ENCODE peak calls at places on chromosome 15, in four cellular contexts. One of them, this sample, is unnamed.

GRCh38 chr15:39833515-39833981 is 50.9 kb upstream of the FSIP1 start:
- DNase-seq in Daoy: no peak
- DNase-seq in iris pigment epithelial cell: peak
- DNase-seq in T follicular helper cell: no peak
- DNase-seq in this sample: no peak

GRCh38 chr15:68494573-68495105 is 62.7 kb upstream of the ITGA11 start:
- DNase-seq in iris pigment epithelial cell: no peak
- DNase-seq in Daoy: no peak
- DNase-seq in T follicular helper cell: no peak
- DNase-seq in this sample: no peak

GRCh38 chr15:92578096-92578835 is 77.3 kb downstream of the FAM174B start:
- DNase-seq in Daoy: no peak
- DNase-seq in iris pigment epithelial cell: no peak
- DNase-seq in T follicular helper cell: no peak
- DNase-seq in this sample: no peak

GRCh38 chr15:34582461-34583357 is 742 bp downstream of the GOLGA8B start:
- DNase-seq in T follicular helper cell: no peak
- DNase-seq in Daoy: peak
- DNase-seq in iris pigment epithelial cell: peak
- DNase-seq in this sample: no peak

GRCh38 chr15:68816795-68817303 is 3.8 kb downstream of the ANP32A start:
- DNase-seq in Daoy: no peak
- DNase-seq in T follicular helper cell: no peak
- DNase-seq in iris pigment epithelial cell: no peak
- DNase-seq in this sample: no peak

GRCh38 chr15:100114100-100114499 is 227.7 kb downstream of the ADAMTS17 start:
- DNase-seq in iris pigment epithelial cell: peak
- DNase-seq in T follicular helper cell: no peak
- DNase-seq in Daoy: peak
- DNase-seq in this sample: no peak

GRCh38 chr15:36858423-36858822 is 241.9 kb downstream of the MEIS2 start:
- DNase-seq in T follicular helper cell: no peak
- DNase-seq in iris pigment epithelial cell: no peak
- DNase-seq in Daoy: no peak
- DNase-seq in this sample: no peak

GRCh38 chr15:69805248-69805953 is 292.3 kb downstream of the TLE3 start:
- DNase-seq in Daoy: no peak
- DNase-seq in iris pigment epithelial cell: no peak
- DNase-seq in T follicular helper cell: no peak
- DNase-seq in this sample: no peak

GRCh38 chr15:40106203-40107161 is 2.2 kb downstream of the BMF start:
- DNase-seq in Daoy: peak
- DNase-seq in T follicular helper cell: no peak
- DNase-seq in iris pigment epithelial cell: peak
- DNase-seq in this sample: no peak

GRCh38 chr15:77282333-77282732 is 137.6 kb downstream of the PEAK1 start:
- DNase-seq in Daoy: no peak
- DNase-seq in iris pigment epithelial cell: peak
- DNase-seq in T follicular helper cell: no peak
- DNase-seq in this sample: no peak

GRCh38 chr15:79451361-79451999 is 19.3 kb downstream of the MINAR1 start:
- DNase-seq in iris pigment epithelial cell: no peak
- DNase-seq in T follicular helper cell: no peak
- DNase-seq in Daoy: no peak
- DNase-seq in this sample: no peak

GRCh38 chr15:33467146-33467815 is 156.5 kb downstream of the RYR3 start:
- DNase-seq in iris pigment epithelial cell: no peak
- DNase-seq in T follicular helper cell: no peak
- DNase-seq in Daoy: no peak
- DNase-seq in this sample: no peak

GRCh38 chr15:63013052-63013808 is 29.3 kb upstream of the TPM1 start:
- DNase-seq in Daoy: peak
- DNase-seq in T follicular helper cell: no peak
- DNase-seq in iris pigment epithelial cell: peak
- DNase-seq in this sample: no peak

GRCh38 chr15:42371125-42371524 is 11.8 kb downstream of the CAPN3 start:
- DNase-seq in T follicular helper cell: no peak
- DNase-seq in Daoy: no peak
- DNase-seq in iris pigment epithelial cell: peak
- DNase-seq in this sample: no peak

GRCh38 chr15:86515625-86516024 is 436.0 kb downstream of the AGBL1 start:
- DNase-seq in Daoy: no peak
- DNase-seq in iris pigment epithelial cell: no peak
- DNase-seq in T follicular helper cell: no peak
- DNase-seq in this sample: no peak

GRCh38 chr15:29969587-29970401 is 113.0 kb upstream of the GOLGA8J start:
- DNase-seq in iris pigment epithelial cell: no peak
- DNase-seq in Daoy: no peak
- DNase-seq in T follicular helper cell: no peak
- DNase-seq in this sample: no peak

GRCh38 chr15:60799885-60800728 is 321.2 kb upstream of the ICE2 start:
- DNase-seq in T follicular helper cell: no peak
- DNase-seq in iris pigment epithelial cell: peak
- DNase-seq in Daoy: peak
- DNase-seq in this sample: no peak

GRCh38 chr15:96274698-96275097 is 55.8 kb upstream of the NR2F2 start:
- DNase-seq in iris pigment epithelial cell: no peak
- DNase-seq in Daoy: no peak
- DNase-seq in T follicular helper cell: no peak
- DNase-seq in this sample: no peak

GRCh38 chr15:40871749-40872617 is 2.1 kb downstream of the RHOV start:
- DNase-seq in Daoy: no peak
- DNase-seq in T follicular helper cell: no peak
- DNase-seq in iris pigment epithelial cell: no peak
- DNase-seq in this sample: no peak

GRCh38 chr15:74995779-74996765 is 709 bp downstream of the SCAMP5 start:
- DNase-seq in Daoy: peak
- DNase-seq in iris pigment epithelial cell: no peak
- DNase-seq in T follicular helper cell: no peak
- DNase-seq in this sample: no peak

GRCh38 chr15:28881600-28881999 is 4.2 kb upstream of the APBA2 start:
- DNase-seq in T follicular helper cell: no peak
- DNase-seq in Daoy: no peak
- DNase-seq in iris pigment epithelial cell: no peak
- DNase-seq in this sample: no peak

GRCh38 chr15:31905054-31905453 is 125.3 kb upstream of the CHRNA7 start:
- DNase-seq in T follicular helper cell: no peak
- DNase-seq in Daoy: peak
- DNase-seq in iris pigment epithelial cell: no peak
- DNase-seq in this sample: no peak

GRCh38 chr15:60745469-60745971 is 266.6 kb upstream of the ICE2 start:
- DNase-seq in Daoy: no peak
- DNase-seq in T follicular helper cell: no peak
- DNase-seq in iris pigment epithelial cell: peak
- DNase-seq in this sample: no peak

GRCh38 chr15:31327674-31328424 is 1.2 kb downstream of the KLF13 start:
- DNase-seq in iris pigment epithelial cell: peak
- DNase-seq in T follicular helper cell: peak
- DNase-seq in Daoy: peak
- DNase-seq in this sample: peak

This sample was measured in stimulated activated naive CD4-positive, alpha-beta T cell.